ENCODE peak calls at places on chromosomes 2 and 18, in six cellular contexts. F, S, H, L, R and K are unnamed samples.
A peak's percentile ranks its signal among the peaks of the same experiment; 100 is the strongest.

GRCh38 chr2:38106420-38107182 is 30.6 kb upstream of the CYP1B1 start:
- DNase-seq in L (no peak), R (peak; percentile 20), F (no peak), S (no peak), H (no peak), K (no peak)

GRCh38 chr2:134235771-134236170 is 18.1 kb upstream of the MGAT5 start:
- DNase-seq in R (no peak), S (no peak), H (no peak), L (no peak), F (no peak), K (no peak)

GRCh38 chr2:58635801-58636375 is 394.8 kb upstream of the FANCL start:
- DNase-seq in R (no peak), S (no peak), H (no peak), L (no peak), F (no peak), K (no peak)

GRCh38 chr2:23530121-23530908 is 145.3 kb downstream of the KLHL29 start:
- DNase-seq in L (no peak), R (no peak), H (no peak), S (no peak), F (peak; percentile 75), K (no peak)

GRCh38 chr2:222301296-222301997 is 2.6 kb upstream of the PAX3 start:
- DNase-seq in S (no peak), F (no peak), L (no peak), R (no peak), H (no peak), K (no peak)

GRCh38 chr2:129720360-129720759 is 259.1 kb upstream of the RAB6C start:
- DNase-seq in H (no peak), S (no peak), R (no peak), F (no peak), L (no peak), K (no peak)

GRCh38 chr2:188897096-188897495 is 77.1 kb upstream of the COL3A1 start:
- DNase-seq in R (no peak), F (no peak), L (no peak), S (no peak), H (no peak), K (no peak)

GRCh38 chr2:108968619-108969018 is 20.4 kb downstream of the EDAR start:
- DNase-seq in H (no peak), S (no peak), R (no peak), F (no peak), L (no peak), K (no peak)

GRCh38 chr2:96580771-96581170 is 44.2 kb downstream of the ARID5A start:
- DNase-seq in F (no peak), L (no peak), H (no peak), S (no peak), R (no peak), K (peak; percentile 60)

GRCh38 chr2:69509011-69509749 is 71.9 kb upstream of the NFU1 start:
- DNase-seq in H (no peak), L (no peak), R (no peak), F (peak; percentile 52), S (no peak), K (no peak)

GRCh38 chr18:73279499-73279898 is 411.7 kb upstream of the NETO1 start:
- DNase-seq in R (no peak), F (no peak), H (no peak), L (no peak), S (no peak), K (no peak)

GRCh38 chr2:987789-988188 is 37.1 kb downstream of the SNTG2 start:
- DNase-seq in L (no peak), H (no peak), F (no peak), R (no peak), S (no peak), K (no peak)

GRCh38 chr18:69152436-69152835 is 248.3 kb upstream of the DOK6 start:
- DNase-seq in F (no peak), H (no peak), R (no peak), S (no peak), L (no peak), K (no peak)

GRCh38 chr2:202019689-202020450 is 13.8 kb upstream of the FZD7 start:
- DNase-seq in H (no peak), F (no peak), R (no peak), L (no peak), S (no peak), K (no peak)

GRCh38 chr2:195674491-195675226 is 17.6 kb downstream of the SLC39A10 start:
- DNase-seq in F (no peak), L (no peak), S (no peak), H (no peak), R (no peak), K (no peak)

GRCh38 chr2:206936456-206937222 is 2.7 kb upstream of the CPO start:
- DNase-seq in F (no peak), R (no peak), S (no peak), H (no peak), L (no peak), K (no peak)

GRCh38 chr2:109123586-109124201 is 5.3 kb upstream of the SH3RF3 start:
- DNase-seq in S (no peak), R (no peak), H (no peak), F (no peak), L (no peak), K (no peak)

GRCh38 chr2:117128471-117128870 is 686.0 kb upstream of the DDX18 start:
- DNase-seq in S (peak; percentile 83), F (no peak), H (no peak), L (no peak), R (no peak), K (peak; percentile 98)

GRCh38 chr2:162403884-162404283 is 60.0 kb downstream of the GCA start:
- DNase-seq in H (no peak), F (no peak), R (no peak), L (no peak), S (peak; percentile 70), K (no peak)

GRCh38 chr2:231399046-231399852 is 3.7 kb downstream of the B3GNT7 start:
- DNase-seq in F (no peak), H (no peak), L (no peak), R (no peak), S (no peak), K (no peak)

GRCh38 chr2:237488901-237489860 is 2.1 kb downstream of the MLPH start:
- DNase-seq in S (no peak), R (no peak), L (peak; percentile 43), H (no peak), F (peak; percentile 37), K (no peak)

GRCh38 chr2:68043719-68044498 is 18.9 kb downstream of the C1D start:
- DNase-seq in H (no peak), R (no peak), F (no peak), L (no peak), S (no peak), K (no peak)

GRCh38 chr2:134177351-134177931 is 76.4 kb upstream of the MGAT5 start:
- DNase-seq in F (peak; percentile 52), H (no peak), L (no peak), S (no peak), R (no peak), K (no peak)

GRCh38 chr2:31335921-31336570 is 78.5 kb downstream of the XDH start:
- DNase-seq in S (peak; percentile 40), H (no peak), F (no peak), R (no peak), L (no peak), K (no peak)

GRCh38 chr2:153858250-153858649 is 13.5 kb upstream of the GALNT13 start:
- DNase-seq in S (no peak), L (no peak), F (no peak), H (peak; percentile 40), R (no peak), K (no peak)

GRCh38 chr2:28153851-28154250 is 238.8 kb upstream of the FOSL2 start:
- DNase-seq in R (no peak), F (no peak), S (no peak), L (no peak), H (no peak), K (no peak)